ENCODE peak calls at places on chromosome 9, in five cellular contexts. W is T-helper 22 cell, P is keratinocyte, I is T-helper 2 cell, D is endodermal cell. Y is an unnamed sample.

GRCh38 chr9:124018731-124019697 is 7.4 kb downstream of the LHX2 start:
- DNase-seq in P (no peak), W (no peak), D (peak), I (no peak), Y (no peak)

GRCh38 chr9:81224166-81224858 is 465.0 kb downstream of the TLE1 start:
- DNase-seq in I (no peak), D (no peak), W (no peak), P (no peak), Y (no peak)

GRCh38 chr9:95058795-95059386 is 258.6 kb downstream of the FANCC start:
- DNase-seq in P (no peak), I (no peak), D (no peak), W (no peak), Y (no peak)

GRCh38 chr9:112037281-112038016 is 137.6 kb downstream of the SUSD1 start:
- DNase-seq in D (peak), I (no peak), W (peak), P (no peak), Y (peak)

GRCh38 chr9:135126480-135127187 is 39.2 kb downstream of the OLFM1 start:
- DNase-seq in W (no peak), P (peak), D (peak), I (no peak), Y (no peak)

GRCh38 chr9:80698725-80699124 is 990.6 kb downstream of the TLE1 start:
- DNase-seq in D (no peak), W (no peak), I (no peak), P (no peak), Y (no peak)

GRCh38 chr9:91847576-91847975 is 102.5 kb downstream of the ROR2 start:
- DNase-seq in P (no peak), D (peak), W (no peak), I (no peak), Y (no peak)

GRCh38 chr9:135340143-135340655 is 139.4 kb upstream of the PPP1R26 start:
- DNase-seq in D (peak), P (no peak), I (no peak), W (no peak), Y (no peak)

GRCh38 chr9:130682490-130683121 is 11.0 kb upstream of the EXOSC2 start:
- DNase-seq in P (no peak), W (no peak), I (peak), D (peak), Y (peak)

GRCh38 chr9:8331507-8331906 is 531.9 kb upstream of the DMAC1 start:
- DNase-seq in I (no peak), W (no peak), D (no peak), P (no peak), Y (no peak)

GRCh38 chr9:89547000-89547399 is 49.1 kb upstream of the SEMA4D start:
- DNase-seq in I (no peak), D (no peak), P (no peak), W (no peak), Y (no peak)

GRCh38 chr9:127574089-127574921 is 37.8 kb upstream of the STXBP1 start:
- DNase-seq in I (no peak), P (no peak), D (no peak), W (no peak), Y (no peak)

GRCh38 chr9:120891255-120891954 is 14.4 kb upstream of the PHF19 start:
- DNase-seq in P (no peak), I (no peak), W (peak), D (no peak), Y (peak)

GRCh38 chr9:135566552-135566951 is 5.0 kb downstream of the PAEP start:
- DNase-seq in D (peak), I (no peak), P (no peak), W (no peak), Y (no peak)

GRCh38 chr9:124017929-124018730 is 6.6 kb downstream of the LHX2 start:
- DNase-seq in P (no peak), I (no peak), W (no peak), D (peak), Y (no peak)

GRCh38 chr9:82170079-82170662 is 181.6 kb downstream of the SPATA31D1 start:
- DNase-seq in D (no peak), I (no peak), P (no peak), W (no peak), Y (no peak)

GRCh38 chr9:82957526-82958379 is 105.2 kb downstream of the RASEF start:
- DNase-seq in P (no peak), I (no peak), W (no peak), D (no peak), Y (no peak)

GRCh38 chr9:29220852-29221251 is 1647.6 kb upstream of the C9orf72 start:
- DNase-seq in P (no peak), W (no peak), I (no peak), D (no peak), Y (no peak)

GRCh38 chr9:136403538-136403914 is 3.6 kb upstream of the SNAPC4 start:
- DNase-seq in W (peak), P (no peak), D (no peak), I (peak), Y (peak)

GRCh38 chr9:25255216-25255615 is 423.0 kb downstream of the TUSC1 start:
- DNase-seq in W (no peak), D (no peak), I (no peak), P (no peak), Y (no peak)

GRCh38 chr9:75960561-75960960 is 70.1 kb downstream of the PCSK5 start:
- DNase-seq in W (no peak), P (no peak), I (no peak), D (no peak), Y (no peak)

Y was measured in effector memory CD4-positive, alpha-beta T cell.